ENCODE peak calls at places on chromosomes 11 and 22, in five cellular contexts. One of them, this sample, is unnamed.

GRCh38 chr11:119578466-119579220 is 150.4 kb downstream of the NECTIN1 start:
- DNase-seq in ecto neural progenitor cell: no peak
- DNase-seq in amygdala: no peak
- DNase-seq in brain microvascular endothelial cell: no peak
- DNase-seq in activated CD8-positive, alpha-beta memory T cell treated with anti-CD3 and anti-CD28 coated beads for 4 hours: no peak
- DNase-seq in this sample: no peak

GRCh38 chr11:10454902-10455631 is at the start of gene AMPD3:
- DNase-seq in activated CD8-positive, alpha-beta memory T cell treated with anti-CD3 and anti-CD28 coated beads for 4 hours: no peak
- DNase-seq in brain microvascular endothelial cell: peak; percentile 94
- DNase-seq in amygdala: no peak
- DNase-seq in ecto neural progenitor cell: no peak
- DNase-seq in this sample: no peak

GRCh38 chr11:60915250-60915914 is 1.4 kb downstream of the TMEM109 start:
- DNase-seq in ecto neural progenitor cell: peak; percentile 83
- DNase-seq in activated CD8-positive, alpha-beta memory T cell treated with anti-CD3 and anti-CD28 coated beads for 4 hours: peak; percentile 56
- DNase-seq in brain microvascular endothelial cell: peak; percentile 36
- DNase-seq in amygdala: no peak
- DNase-seq in this sample: no peak

GRCh38 chr11:116928102-116928777 is 90.8 kb upstream of the APOA1 start:
- DNase-seq in brain microvascular endothelial cell: no peak
- DNase-seq in activated CD8-positive, alpha-beta memory T cell treated with anti-CD3 and anti-CD28 coated beads for 4 hours: no peak
- DNase-seq in amygdala: no peak
- DNase-seq in ecto neural progenitor cell: no peak
- DNase-seq in this sample: no peak

GRCh38 chr11:62069374-62069773 is 54.4 kb upstream of the INCENP start:
- DNase-seq in amygdala: no peak
- DNase-seq in brain microvascular endothelial cell: no peak
- DNase-seq in activated CD8-positive, alpha-beta memory T cell treated with anti-CD3 and anti-CD28 coated beads for 4 hours: no peak
- DNase-seq in ecto neural progenitor cell: no peak
- DNase-seq in this sample: no peak

GRCh38 chr11:111283945-111284481 is 14.3 kb upstream of the POU2AF3 start:
- DNase-seq in brain microvascular endothelial cell: no peak
- DNase-seq in activated CD8-positive, alpha-beta memory T cell treated with anti-CD3 and anti-CD28 coated beads for 4 hours: no peak
- DNase-seq in ecto neural progenitor cell: no peak
- DNase-seq in amygdala: no peak
- DNase-seq in this sample: no peak

GRCh38 chr11:13304655-13305340 is 27.2 kb downstream of the BMAL1 start:
- DNase-seq in ecto neural progenitor cell: no peak
- DNase-seq in amygdala: no peak
- DNase-seq in activated CD8-positive, alpha-beta memory T cell treated with anti-CD3 and anti-CD28 coated beads for 4 hours: no peak
- DNase-seq in brain microvascular endothelial cell: no peak
- DNase-seq in this sample: no peak

GRCh38 chr11:64251986-64252837 is 882 bp downstream of the PLCB3 start:
- DNase-seq in activated CD8-positive, alpha-beta memory T cell treated with anti-CD3 and anti-CD28 coated beads for 4 hours: no peak
- DNase-seq in ecto neural progenitor cell: no peak
- DNase-seq in amygdala: no peak
- DNase-seq in brain microvascular endothelial cell: no peak
- DNase-seq in this sample: no peak

GRCh38 chr11:123653997-123654565 is 343 bp downstream of the SCN3B start:
- DNase-seq in brain microvascular endothelial cell: peak; percentile 31
- DNase-seq in amygdala: no peak
- DNase-seq in ecto neural progenitor cell: peak; percentile 81
- DNase-seq in activated CD8-positive, alpha-beta memory T cell treated with anti-CD3 and anti-CD28 coated beads for 4 hours: no peak
- DNase-seq in this sample: no peak

GRCh38 chr11:114447892-114448291 is 8.6 kb downstream of the REXO2 start:
- DNase-seq in activated CD8-positive, alpha-beta memory T cell treated with anti-CD3 and anti-CD28 coated beads for 4 hours: no peak
- DNase-seq in ecto neural progenitor cell: no peak
- DNase-seq in brain microvascular endothelial cell: no peak
- DNase-seq in amygdala: no peak
- DNase-seq in this sample: no peak

GRCh38 chr22:42217752-42218280 is 52.6 kb downstream of the TCF20 start:
- DNase-seq in ecto neural progenitor cell: no peak
- DNase-seq in brain microvascular endothelial cell: no peak
- DNase-seq in amygdala: no peak
- DNase-seq in activated CD8-positive, alpha-beta memory T cell treated with anti-CD3 and anti-CD28 coated beads for 4 hours: no peak
- DNase-seq in this sample: no peak

GRCh38 chr11:103877221-103877620 is 159.2 kb upstream of the DDI1 start:
- DNase-seq in amygdala: no peak
- DNase-seq in brain microvascular endothelial cell: no peak
- DNase-seq in ecto neural progenitor cell: no peak
- DNase-seq in activated CD8-positive, alpha-beta memory T cell treated with anti-CD3 and anti-CD28 coated beads for 4 hours: no peak
- DNase-seq in this sample: no peak

GRCh38 chr11:2300936-2301630 is 635 bp downstream of the C11orf21 start:
- DNase-seq in ecto neural progenitor cell: peak; percentile 47
- DNase-seq in activated CD8-positive, alpha-beta memory T cell treated with anti-CD3 and anti-CD28 coated beads for 4 hours: no peak
- DNase-seq in amygdala: no peak
- DNase-seq in brain microvascular endothelial cell: no peak
- DNase-seq in this sample: peak; percentile 76

GRCh38 chr11:21464601-21465193 is 728.2 kb upstream of the ANO5 start:
- DNase-seq in brain microvascular endothelial cell: no peak
- DNase-seq in amygdala: no peak
- DNase-seq in activated CD8-positive, alpha-beta memory T cell treated with anti-CD3 and anti-CD28 coated beads for 4 hours: no peak
- DNase-seq in ecto neural progenitor cell: no peak
- DNase-seq in this sample: no peak

GRCh38 chr11:2673871-2674471 is 25.8 kb downstream of the KCNQ1OT1 start:
- DNase-seq in activated CD8-positive, alpha-beta memory T cell treated with anti-CD3 and anti-CD28 coated beads for 4 hours: no peak
- DNase-seq in brain microvascular endothelial cell: no peak
- DNase-seq in ecto neural progenitor cell: peak; percentile 39
- DNase-seq in amygdala: no peak
- DNase-seq in this sample: peak; percentile 59

GRCh38 chr22:41308054-41308453 is 6.7 kb downstream of the ZC3H7B start:
- DNase-seq in ecto neural progenitor cell: no peak
- DNase-seq in brain microvascular endothelial cell: peak; percentile 40
- DNase-seq in amygdala: no peak
- DNase-seq in activated CD8-positive, alpha-beta memory T cell treated with anti-CD3 and anti-CD28 coated beads for 4 hours: no peak
- DNase-seq in this sample: no peak

GRCh38 chr11:113730887-113731726 is 25.0 kb upstream of the TMPRSS5 start:
- DNase-seq in brain microvascular endothelial cell: peak; percentile 67
- DNase-seq in activated CD8-positive, alpha-beta memory T cell treated with anti-CD3 and anti-CD28 coated beads for 4 hours: no peak
- DNase-seq in amygdala: no peak
- DNase-seq in ecto neural progenitor cell: peak; percentile 47
- DNase-seq in this sample: no peak

GRCh38 chr11:21257461-21257860 is 588.1 kb downstream of the NELL1 start:
- DNase-seq in ecto neural progenitor cell: no peak
- DNase-seq in brain microvascular endothelial cell: no peak
- DNase-seq in activated CD8-positive, alpha-beta memory T cell treated with anti-CD3 and anti-CD28 coated beads for 4 hours: no peak
- DNase-seq in amygdala: no peak
- DNase-seq in this sample: no peak

GRCh38 chr11:69170704-69171103 is 15.0 kb downstream of the SMIM38 start:
- DNase-seq in brain microvascular endothelial cell: no peak
- DNase-seq in activated CD8-positive, alpha-beta memory T cell treated with anti-CD3 and anti-CD28 coated beads for 4 hours: no peak
- DNase-seq in amygdala: no peak
- DNase-seq in ecto neural progenitor cell: no peak
- DNase-seq in this sample: no peak

GRCh38 chr11:17206448-17206847 is 1.3 kb downstream of the PIK3C2A start:
- DNase-seq in ecto neural progenitor cell: no peak
- DNase-seq in amygdala: no peak
- DNase-seq in brain microvascular endothelial cell: no peak
- DNase-seq in activated CD8-positive, alpha-beta memory T cell treated with anti-CD3 and anti-CD28 coated beads for 4 hours: no peak
- DNase-seq in this sample: no peak

GRCh38 chr11:18329196-18329870 is 7.0 kb downstream of the GTF2H1 start:
- DNase-seq in brain microvascular endothelial cell: no peak
- DNase-seq in activated CD8-positive, alpha-beta memory T cell treated with anti-CD3 and anti-CD28 coated beads for 4 hours: no peak
- DNase-seq in amygdala: no peak
- DNase-seq in ecto neural progenitor cell: no peak
- DNase-seq in this sample: no peak

GRCh38 chr11:66720223-66720898 is 8.7 kb downstream of the SPTBN2 start:
- DNase-seq in brain microvascular endothelial cell: peak; percentile 47
- DNase-seq in amygdala: no peak
- DNase-seq in activated CD8-positive, alpha-beta memory T cell treated with anti-CD3 and anti-CD28 coated beads for 4 hours: peak; percentile 5
- DNase-seq in ecto neural progenitor cell: peak; percentile 71
- DNase-seq in this sample: peak; percentile 91